ENCODE peak calls at places on chromosomes 6 and 20, in seven cellular contexts. R is stomach, F is K562, G is HepG2, Y is ovary, P is H1, X is suprapubic skin. Q is an unnamed sample.
A peak's percentile ranks its signal among the peaks of the same experiment; 100 is the strongest.

GRCh38 chr6:112223070-112223861 is 31.1 kb downstream of the LAMA4 start:
- DNase-seq in R (no peak), F (no peak), G (no peak), Y (no peak), P (no peak), X (no peak), Q (no peak)

GRCh38 chr6:18457065-18457817 is 70.1 kb downstream of the RNF144B start:
- DNase-seq in R (no peak), F (no peak), G (no peak), Y (no peak), P (no peak), X (no peak), Q (no peak)

GRCh38 chr6:40440083-40440482 is 147.1 kb downstream of the LRFN2 start:
- DNase-seq in R (no peak), F (no peak), G (no peak), Y (no peak), P (no peak), X (no peak), Q (no peak)

GRCh38 chr6:444653-445275 is 53.2 kb downstream of the IRF4 start:
- DNase-seq in R (no peak), F (no peak), G (no peak), Y (no peak), P (no peak), X (no peak), Q (no peak)

GRCh38 chr20:23245553-23246128 is 105.0 kb upstream of the NXT1 start:
- DNase-seq in R (peak; percentile 66), F (peak; percentile 49), G (peak; percentile 52), Y (peak; percentile 36), P (peak; percentile 66), X (peak; percentile 79), Q (peak; percentile 91)

GRCh38 chr20:56893206-56893605 is 264.1 kb downstream of the TFAP2C start:
- DNase-seq in R (no peak), F (no peak), G (no peak), Y (no peak), P (peak; percentile 55), X (no peak), Q (no peak)

GRCh38 chr6:1872649-1873131 is 263.0 kb downstream of the FOXC1 start:
- DNase-seq in R (no peak), F (no peak), G (no peak), Y (peak; percentile 30), P (no peak), X (no peak), Q (no peak)

GRCh38 chr20:58246346-58246745 is 17.9 kb upstream of the ANKRD60 start:
- DNase-seq in R (no peak), F (no peak), G (peak; percentile 61), Y (no peak), P (no peak), X (no peak), Q (peak; percentile 53)

GRCh38 chr6:152380351-152380767 is 256.8 kb downstream of the SYNE1 start:
- DNase-seq in R (no peak), F (no peak), G (peak; percentile 9), Y (no peak), P (no peak), X (no peak), Q (no peak)

GRCh38 chr6:28335040-28335563 is 846 bp downstream of the ZSCAN31 start:
- DNase-seq in R (no peak), F (peak; percentile 86), G (no peak), Y (peak; percentile 21), P (no peak), X (no peak), Q (no peak)

GRCh38 chr6:130831598-130831997 is 4.4 kb downstream of the SMLR1 start:
- DNase-seq in R (no peak), F (no peak), G (no peak), Y (no peak), P (no peak), X (no peak), Q (no peak)
- TF ChIP-seq EP300 in R (no peak), F (no peak), G (no peak), Y (no peak), P (no peak), X (no peak), Q (no peak)

DNA sequence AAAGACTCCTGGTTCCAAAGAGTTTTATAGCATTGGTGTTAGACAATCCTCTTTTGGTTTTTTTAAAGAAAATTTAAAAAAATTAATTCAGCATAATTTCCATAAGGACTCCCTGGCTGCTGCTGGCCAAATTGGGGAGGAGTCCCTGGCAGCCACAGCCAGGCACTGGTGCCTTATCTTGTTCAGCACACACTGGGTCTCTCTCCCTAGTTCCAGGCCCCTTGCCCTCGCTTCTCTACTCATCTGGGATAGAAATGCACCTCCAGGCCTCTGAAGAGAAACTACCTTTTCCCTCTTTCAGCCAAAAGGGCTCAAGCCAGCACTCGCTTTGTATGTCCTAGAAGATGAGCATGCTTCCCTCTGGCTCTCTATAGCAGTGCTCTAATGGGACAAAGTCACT is 13.4 kb upstream of the MAPK13 start:
- DNase-seq in R (no peak), F (peak; percentile 49), G (no peak), Y (no peak), P (no peak), X (no peak), Q (no peak)
- H3K4me1 ChIP-seq in R (peaks cover 27% of the 10 kb centered on the region), F (peaks cover 64% of the 10 kb centered on the region), G (peaks cover 24% of the 10 kb centered on the region), Y (no peaks in the 10 kb centered on the region), P (peaks cover 8% of the 10 kb centered on the region), X (peaks cover 35% of the 10 kb centered on the region), Q (peaks cover 9% of the 10 kb centered on the region)

DNA sequence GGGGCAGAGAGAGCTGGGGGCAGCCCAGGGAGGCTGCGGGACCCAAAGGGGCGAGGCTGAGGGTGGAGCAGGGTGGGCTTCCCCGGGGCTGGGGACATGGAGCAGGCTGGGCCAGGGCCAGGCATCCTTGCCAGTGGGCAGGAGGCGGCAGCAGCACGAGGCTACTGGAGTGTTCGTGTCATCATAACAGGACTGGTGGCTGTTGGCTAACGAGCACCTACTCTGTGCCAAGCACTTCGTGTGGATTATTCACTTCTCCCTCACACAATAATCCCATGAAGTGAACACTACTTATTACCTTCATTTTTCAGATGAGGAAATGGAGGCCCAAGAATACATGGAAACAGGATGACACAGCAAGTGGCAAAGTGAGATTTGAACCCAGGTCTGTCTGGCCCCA is 41.7 kb downstream of the GRM4 start:
- DNase-seq in R (no peak), F (no peak), G (no peak), Y (no peak), P (no peak), X (no peak), Q (no peak)
- H3K27me3 ChIP-seq in R (no peaks in the 10 kb centered on the region), F (peaks cover 64% of the 10 kb centered on the region), G (peaks cover 21% of the 10 kb centered on the region), Y (no peaks in the 10 kb centered on the region), P (no peaks in the 10 kb centered on the region), X (peaks cover 40% of the 10 kb centered on the region), Q (no peaks in the 10 kb centered on the region)

GRCh38 chr6:56076033-56076432 is 171.3 kb downstream of the COL21A1 start:
- DNase-seq in R (no peak), F (peak; percentile 9), G (no peak), Y (no peak), P (no peak), X (no peak), Q (no peak)

DNA sequence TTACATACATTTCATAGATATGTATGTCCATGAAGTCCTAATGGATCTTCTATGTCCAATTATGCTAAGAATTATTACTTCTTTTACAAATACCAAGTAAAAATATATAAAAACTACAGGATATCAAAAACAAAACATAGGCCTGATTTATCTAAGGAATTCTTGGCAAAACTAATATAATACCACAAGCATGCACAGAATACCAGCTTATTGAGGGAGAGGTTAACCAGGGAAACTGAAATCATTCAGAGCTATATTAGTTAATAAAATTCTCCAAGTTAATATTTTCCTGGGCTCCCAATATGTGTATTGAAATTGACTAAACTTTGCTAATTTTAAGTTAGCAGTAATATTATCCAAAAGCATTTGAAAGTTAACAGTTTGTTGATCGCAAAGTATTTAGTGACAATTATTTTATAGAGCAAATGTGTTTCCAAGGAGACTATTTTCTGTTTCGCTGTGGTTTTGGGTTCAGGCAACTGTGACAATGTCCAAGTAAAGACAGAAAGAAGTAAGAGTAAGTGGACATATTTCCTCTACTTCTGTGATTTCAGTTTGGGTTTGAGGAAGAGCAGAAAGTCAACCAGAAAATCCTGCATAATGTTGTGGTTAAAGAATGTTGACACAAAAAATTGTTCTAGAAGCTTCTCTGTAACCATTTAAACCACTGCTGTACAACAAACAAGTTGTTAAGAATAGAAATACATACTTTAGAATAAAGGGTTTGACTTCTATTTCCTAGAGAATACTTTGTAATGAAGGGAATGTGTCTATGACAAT is 167.4 kb downstream of the COL21A1 start:
- DNase-seq in R (no peak), F (no peak), G (no peak), Y (no peak), P (no peak), X (no peak), Q (no peak)
- TF ChIP-seq EP300 in R (no peak), F (no peak), G (no peak), Y (no peak), P (no peak), X (no peak), Q (no peak)

GRCh38 chr20:62821726-62822210 is 4.9 kb downstream of the COL9A3 start:
- DNase-seq in R (no peak), F (no peak), G (no peak), Y (no peak), P (no peak), X (no peak), Q (no peak)
- H3K4me1 ChIP-seq in R (peaks cover 56% of the 10 kb centered on the region), F (peaks cover 12% of the 10 kb centered on the region), G (peaks cover 73% of the 10 kb centered on the region), Y (peaks cover 7% of the 10 kb centered on the region), P (peaks cover 23% of the 10 kb centered on the region), X (peaks cover 48% of the 10 kb centered on the region), Q (peaks cover 46% of the 10 kb centered on the region)

DNA sequence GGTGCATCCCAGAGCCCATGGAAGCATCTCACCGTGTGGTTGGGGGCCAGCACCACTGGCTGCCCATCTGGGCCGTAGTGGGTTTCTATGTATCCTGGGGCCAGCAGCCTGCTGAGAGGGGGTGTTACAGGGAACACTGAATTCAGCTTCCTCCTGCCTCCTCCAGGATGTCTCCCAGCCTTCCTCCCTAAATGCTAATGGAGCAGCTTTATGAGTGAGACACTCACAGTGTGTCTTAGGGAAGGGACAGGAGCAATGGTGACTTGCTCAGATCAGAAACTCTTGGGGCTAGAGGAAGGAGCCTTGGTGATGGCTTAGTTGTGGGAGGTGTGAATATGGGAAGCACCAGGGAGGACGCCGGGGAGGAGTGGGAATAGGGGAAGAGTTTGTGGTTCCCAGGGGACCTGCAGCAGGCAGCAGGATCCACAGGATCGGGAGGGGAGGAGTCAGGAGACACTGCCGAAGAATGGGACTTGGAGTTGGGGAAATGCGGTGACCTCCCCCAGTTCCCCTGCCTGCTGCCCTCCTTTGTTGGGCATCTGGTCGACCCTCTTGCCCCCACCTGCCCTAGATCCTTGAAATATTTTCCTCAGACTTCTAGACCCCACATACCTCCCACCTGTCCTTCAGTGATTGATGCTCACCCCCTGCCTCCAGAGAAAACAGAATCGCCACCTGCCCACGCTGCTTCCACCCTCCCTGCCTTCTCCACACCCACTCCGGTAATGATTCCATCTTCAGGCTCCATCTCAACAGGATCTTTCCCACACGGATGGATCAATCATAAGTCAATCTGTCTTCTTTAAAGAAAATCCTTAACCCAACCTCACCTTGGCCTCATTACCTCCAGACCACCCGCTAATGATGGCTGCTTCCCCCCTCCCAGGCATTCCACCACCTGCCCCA is 6.6 kb downstream of the ADAM33 start:
- DNase-seq in R (no peak), F (no peak), G (no peak), Y (no peak), P (no peak), X (no peak), Q (no peak)
- H3K27me3 ChIP-seq in R (peaks cover 43% of the 10 kb centered on the region), F (peaks cover 2% of the 10 kb centered on the region), G (peaks cover 58% of the 10 kb centered on the region), Y (no peaks in the 10 kb centered on the region), P (peaks cover 25% of the 10 kb centered on the region), X (peaks cover 63% of the 10 kb centered on the region), Q (no peaks in the 10 kb centered on the region)

Q was measured in esophagus muscularis mucosa.